ENCODE peak calls at places on chromosome 14, in five cellular contexts. One of them, this sample, is unnamed.

GRCh38 chr14:97848351-97848980 is 1051.3 kb downstream of the VRK1 start:
- DNase-seq in MM.1S: no peak
- DNase-seq in activated T-helper 1 cell treated with Interleukin-2 at 50 U/mL for 16 hours: no peak
- DNase-seq in cardiac muscle cell: peak
- DNase-seq in NCI-H69: peak
- DNase-seq in this sample: no peak

GRCh38 chr14:91413547-91414474 is 3.8 kb downstream of the CCDC88C start:
- DNase-seq in MM.1S: peak
- DNase-seq in activated T-helper 1 cell treated with Interleukin-2 at 50 U/mL for 16 hours: no peak
- DNase-seq in cardiac muscle cell: no peak
- DNase-seq in NCI-H69: peak
- DNase-seq in this sample: no peak

GRCh38 chr14:69543341-69544249 is 31.1 kb downstream of the CCDC177 start:
- DNase-seq in MM.1S: no peak
- DNase-seq in activated T-helper 1 cell treated with Interleukin-2 at 50 U/mL for 16 hours: no peak
- DNase-seq in cardiac muscle cell: no peak
- DNase-seq in NCI-H69: peak
- DNase-seq in this sample: no peak

GRCh38 chr14:100333311-100333710 is 10.2 kb downstream of the SLC25A47 start:
- DNase-seq in MM.1S: no peak
- DNase-seq in activated T-helper 1 cell treated with Interleukin-2 at 50 U/mL for 16 hours: no peak
- DNase-seq in cardiac muscle cell: no peak
- DNase-seq in NCI-H69: no peak
- DNase-seq in this sample: no peak

GRCh38 chr14:90354551-90355298 is 23.0 kb upstream of the NRDE2 start:
- DNase-seq in MM.1S: no peak
- DNase-seq in activated T-helper 1 cell treated with Interleukin-2 at 50 U/mL for 16 hours: no peak
- DNase-seq in cardiac muscle cell: no peak
- DNase-seq in NCI-H69: no peak
- DNase-seq in this sample: no peak

GRCh38 chr14:68885226-68886108 is 92.6 kb upstream of the ZFP36L1 start:
- DNase-seq in MM.1S: no peak
- DNase-seq in activated T-helper 1 cell treated with Interleukin-2 at 50 U/mL for 16 hours: no peak
- DNase-seq in cardiac muscle cell: no peak
- DNase-seq in NCI-H69: no peak
- DNase-seq in this sample: no peak

GRCh38 chr14:104885973-104886689 is 21.1 kb downstream of the CEP170B start:
- DNase-seq in MM.1S: no peak
- DNase-seq in activated T-helper 1 cell treated with Interleukin-2 at 50 U/mL for 16 hours: no peak
- DNase-seq in cardiac muscle cell: no peak
- DNase-seq in NCI-H69: no peak
- DNase-seq in this sample: no peak

GRCh38 chr14:67371247-67372148 is 11.4 kb downstream of the EIF2S1 start:
- DNase-seq in MM.1S: no peak
- DNase-seq in activated T-helper 1 cell treated with Interleukin-2 at 50 U/mL for 16 hours: no peak
- DNase-seq in cardiac muscle cell: no peak
- DNase-seq in NCI-H69: no peak
- DNase-seq in this sample: no peak

GRCh38 chr14:75426332-75427125 is 1.3 kb upstream of the JDP2 start:
- DNase-seq in MM.1S: peak
- DNase-seq in activated T-helper 1 cell treated with Interleukin-2 at 50 U/mL for 16 hours: no peak
- DNase-seq in cardiac muscle cell: no peak
- DNase-seq in NCI-H69: no peak
- DNase-seq in this sample: no peak

GRCh38 chr14:105878554-105878953 is 352.2 kb downstream of the TMEM121 start:
- DNase-seq in MM.1S: no peak
- DNase-seq in activated T-helper 1 cell treated with Interleukin-2 at 50 U/mL for 16 hours: no peak
- DNase-seq in cardiac muscle cell: no peak
- DNase-seq in NCI-H69: no peak
- DNase-seq in this sample: no peak

GRCh38 chr14:20690848-20691640 is 2.5 kb downstream of the ANG start:
- DNase-seq in MM.1S: peak
- DNase-seq in activated T-helper 1 cell treated with Interleukin-2 at 50 U/mL for 16 hours: no peak
- DNase-seq in cardiac muscle cell: peak
- DNase-seq in NCI-H69: peak
- DNase-seq in this sample: no peak

GRCh38 chr14:86942939-86943338 is 1050.0 kb downstream of the GALC start:
- DNase-seq in MM.1S: peak
- DNase-seq in activated T-helper 1 cell treated with Interleukin-2 at 50 U/mL for 16 hours: no peak
- DNase-seq in cardiac muscle cell: no peak
- DNase-seq in NCI-H69: no peak
- DNase-seq in this sample: peak

GRCh38 chr14:71932229-71932951 is at the start of gene RGS6:
- DNase-seq in MM.1S: peak
- DNase-seq in activated T-helper 1 cell treated with Interleukin-2 at 50 U/mL for 16 hours: no peak
- DNase-seq in cardiac muscle cell: peak
- DNase-seq in NCI-H69: peak
- DNase-seq in this sample: no peak

GRCh38 chr14:41782488-41782887 is 175.8 kb downstream of the LRFN5 start:
- DNase-seq in MM.1S: no peak
- DNase-seq in activated T-helper 1 cell treated with Interleukin-2 at 50 U/mL for 16 hours: no peak
- DNase-seq in cardiac muscle cell: no peak
- DNase-seq in NCI-H69: no peak
- DNase-seq in this sample: no peak

This sample was measured in SK-N-MC.